ENCODE peak calls at places on chromosome 21, in seven cellular contexts. H is cardiac fibroblast, U is RWPE1, B is hepatocyte, Z is mesothelial cell of epicardium, E is tibial nerve, K is breast epithelium. G is an unnamed sample.

GRCh38 chr21:14850394-14850793 is 214.4 kb downstream of the NRIP1 start:
- DNase-seq in Z (no peak), E (no peak), H (peak; percentile 62), B (no peak), K (no peak), U (no peak), G (no peak)

GRCh38 chr21:28239345-28239744 is 753.3 kb downstream of the LTN1 start:
- DNase-seq in U (no peak), H (peak; percentile 30), Z (no peak), E (no peak), K (peak; percentile 60), B (no peak), G (no peak)

GRCh38 chr21:42407476-42407875 is 3.8 kb downstream of the UBASH3A start:
- DNase-seq in B (no peak), U (no peak), K (no peak), Z (no peak), E (no peak), H (no peak), G (no peak)

GRCh38 chr21:24939288-24939687 is 668.0 kb downstream of the MRPL39 start:
- DNase-seq in K (no peak), H (no peak), U (no peak), Z (no peak), E (no peak), B (no peak), G (no peak)

GRCh38 chr21:42061866-42062542 is 9.1 kb upstream of the UMODL1 start:
- DNase-seq in H (no peak), E (no peak), B (no peak), Z (no peak), U (no peak), K (no peak), G (no peak)

GRCh38 chr21:28636988-28637691 is 355.5 kb downstream of the LTN1 start:
- DNase-seq in Z (no peak), U (peak; percentile 74), K (no peak), E (no peak), B (no peak), H (peak; percentile 94), G (peak; percentile 10)

GRCh38 chr21:37658994-37659458 is 257.2 kb downstream of the KCNJ6 start:
- DNase-seq in B (peak; percentile 58), H (peak; percentile 95), U (peak; percentile 60), Z (no peak), K (peak; percentile 32), E (peak; percentile 49), G (no peak)

GRCh38 chr21:15061284-15061683 is 3.5 kb downstream of the NRIP1 start:
- DNase-seq in B (no peak), K (no peak), H (no peak), U (no peak), Z (no peak), E (no peak), G (no peak)

GRCh38 chr21:41402231-41402630 is 23.8 kb upstream of the MX1 start:
- DNase-seq in Z (no peak), U (no peak), B (no peak), H (no peak), E (no peak), K (no peak), G (no peak)

GRCh38 chr21:15559612-15560011 is 170.2 kb upstream of the USP25 start:
- DNase-seq in U (no peak), E (no peak), H (no peak), B (no peak), Z (no peak), K (no peak), G (no peak)

GRCh38 chr21:27371065-27371464 is 404.2 kb upstream of the ADAMTS5 start:
- DNase-seq in H (no peak), U (no peak), Z (no peak), B (no peak), K (no peak), E (no peak), G (no peak)

GRCh38 chr21:18899261-18899660 is 495.7 kb upstream of the TMPRSS15 start:
- DNase-seq in Z (no peak), H (no peak), B (no peak), K (no peak), U (no peak), E (no peak), G (no peak)

GRCh38 chr21:14752006-14752909 is 206.1 kb upstream of the SAMSN1 start:
- DNase-seq in K (no peak), U (no peak), E (no peak), H (no peak), B (no peak), Z (no peak), G (no peak)

GRCh38 chr21:38965241-38965640 is 159.5 kb downstream of the ETS2 start:
- DNase-seq in K (no peak), E (no peak), U (no peak), H (peak; percentile 51), Z (no peak), B (no peak), G (no peak)

GRCh38 chr21:31609081-31609480 is 50.4 kb upstream of the SOD1 start:
- DNase-seq in H (no peak), B (no peak), K (no peak), U (no peak), Z (no peak), E (no peak), G (no peak)

GRCh38 chr21:34947122-34947534 is 102.0 kb downstream of the RUNX1 start:
- DNase-seq in H (no peak), B (no peak), Z (no peak), K (no peak), U (no peak), E (no peak), G (no peak)

GRCh38 chr21:29078884-29079765 is 5.7 kb upstream of the CCT8 start:
- DNase-seq in U (no peak), B (no peak), E (peak; percentile 40), K (no peak), H (no peak), Z (no peak), G (no peak)

DNA sequence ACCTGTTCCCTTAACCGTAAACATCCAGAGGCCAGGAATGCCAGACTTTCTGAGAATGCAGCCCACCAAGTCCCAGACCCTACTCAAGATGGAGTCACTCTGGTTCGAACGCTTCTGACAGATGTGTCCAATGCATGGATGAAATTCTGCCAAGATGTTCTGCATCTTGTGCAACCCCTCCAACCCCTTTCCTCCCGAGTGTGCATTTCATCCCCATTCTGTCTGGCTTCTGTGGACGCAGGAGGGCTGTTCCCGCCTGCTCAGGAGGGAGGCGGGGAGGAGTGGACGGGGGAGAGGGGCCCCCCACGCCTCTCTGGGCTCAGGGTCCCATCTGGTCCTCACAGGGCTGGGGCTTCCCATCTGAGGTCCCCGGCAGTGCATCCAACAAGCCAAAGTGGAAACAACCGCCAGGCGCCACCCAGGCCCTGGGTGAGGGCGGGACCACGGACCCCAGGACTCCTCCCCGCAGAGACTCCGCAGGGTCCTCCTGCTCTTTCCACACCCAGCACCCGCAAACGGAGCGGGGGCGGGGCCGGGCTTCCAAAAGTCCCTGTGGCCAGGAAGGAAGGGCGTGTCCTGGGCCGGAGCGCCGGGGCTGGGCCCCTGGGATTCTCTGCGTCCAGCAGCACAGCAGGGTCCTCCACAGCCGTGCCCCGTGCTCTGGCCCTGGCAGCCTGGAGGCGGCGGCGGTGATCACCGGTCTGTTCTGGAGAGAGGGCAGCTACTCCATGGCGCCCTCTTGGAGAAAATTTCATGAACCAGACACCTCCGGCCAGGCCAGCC is 27.7 kb upstream of the SUMO3 start:
- DNase-seq in E (peak; percentile 30), H (peak; percentile 60), B (peak; percentile 81), Z (peak; percentile 66), K (peak; percentile 50), U (peak; percentile 63), G (peak; percentile 64)
- TF ChIP-seq CTCF in E (no peak), H (peak; percentile 47), B (peak; percentile 44), Z (no peak), K (no peak), U (peak; percentile 46), G (peak; percentile 19)

DNA sequence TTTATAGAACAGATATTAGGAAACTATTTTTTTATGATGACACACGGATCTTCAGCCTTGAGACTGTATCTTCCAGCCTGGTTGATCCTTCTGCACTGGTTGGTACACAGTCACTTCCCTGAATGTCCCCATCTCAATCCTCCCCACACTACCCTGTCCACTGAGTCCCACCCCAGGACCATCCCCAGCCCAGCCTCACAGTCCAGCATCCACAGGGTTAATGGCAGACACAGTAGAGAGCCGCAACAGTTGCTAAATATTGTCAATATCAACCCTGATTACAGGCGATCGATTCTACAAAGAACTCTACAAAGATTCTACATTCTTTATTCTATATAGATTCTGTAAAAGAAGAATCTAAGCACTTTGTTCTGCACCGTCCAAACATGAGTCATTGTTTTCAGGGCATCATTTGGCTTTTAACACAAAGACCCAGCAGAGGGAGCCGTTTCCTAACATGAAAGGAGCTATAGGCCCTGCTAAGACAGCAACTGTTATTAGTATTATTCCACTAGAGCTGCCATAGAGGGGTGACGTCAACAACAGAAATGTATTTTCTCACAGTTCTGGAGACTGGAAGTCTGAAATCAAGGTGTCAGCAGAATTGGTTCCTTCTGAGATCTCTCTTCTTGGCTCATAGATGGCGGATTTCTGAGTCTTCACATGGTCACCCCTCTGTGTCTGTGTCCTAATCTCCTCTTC is 30.1 kb upstream of the IFNAR2 start:
- DNase-seq in B (peak; percentile 95), H (peak; percentile 97), Z (peak; percentile 79), K (peak; percentile 80), U (peak; percentile 85), E (peak; percentile 98), G (peak; percentile 76)
- TF ChIP-seq CTCF in B (peak; percentile 96), H (peak; percentile 68), Z (peak; percentile 50), K (peak; percentile 76), U (peak; percentile 79), E (peak; percentile 89), G (peak; percentile 35)

GRCh38 chr21:44301093-44301492 is 1.2 kb downstream of the PFKL start:
- DNase-seq in K (no peak), E (no peak), H (no peak), B (no peak), U (no peak), Z (no peak), G (no peak)

GRCh38 chr21:44300262-44300959 is 558 bp downstream of the PFKL start:
- DNase-seq in K (peak; percentile 58), E (peak; percentile 58), B (peak; percentile 88), U (peak; percentile 67), Z (peak; percentile 73), H (peak; percentile 40), G (peak; percentile 67)

GRCh38 chr21:44304041-44304738 is 4.3 kb downstream of the PFKL start:
- DNase-seq in U (no peak), B (no peak), H (no peak), Z (no peak), E (no peak), K (no peak), G (no peak)

GRCh38 chr21:44303490-44303981 is 3.7 kb downstream of the PFKL start:
- DNase-seq in Z (no peak), U (no peak), B (peak; percentile 84), E (no peak), H (no peak), K (no peak), G (peak; percentile 67)

GRCh38 chr21:44301961-44302406 is 2.1 kb downstream of the PFKL start:
- DNase-seq in Z (no peak), H (no peak), K (no peak), B (no peak), U (no peak), E (no peak), G (no peak)
- TF ChIP-seq CTCF in Z (no peak), H (no peak), K (no peak), B (no peak), U (no peak), E (no peak), G (no peak)

DNA sequence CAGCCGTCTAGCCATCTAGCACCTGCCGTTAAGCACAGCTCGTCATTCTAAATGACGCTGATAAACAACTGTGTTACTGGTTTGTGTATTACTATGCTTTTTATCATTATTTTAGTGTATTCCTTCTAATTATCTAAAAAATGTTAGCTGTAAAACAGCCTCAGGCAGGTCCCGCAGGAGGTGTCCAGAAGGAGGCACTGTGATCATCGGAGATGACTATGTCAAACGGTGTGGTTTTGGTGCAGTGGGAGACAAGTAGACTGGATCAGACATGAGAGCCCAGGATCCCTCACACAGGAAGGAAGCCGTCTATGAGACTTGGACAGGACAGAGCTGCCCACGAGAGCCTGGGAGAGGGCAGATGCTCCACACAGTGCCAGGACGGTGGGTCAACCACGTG is 55.3 kb upstream of the COL6A1 start:
- DNase-seq in H (peak; percentile 28), E (no peak), B (no peak), K (no peak), Z (no peak), U (no peak), G (no peak)
- TF ChIP-seq CTCF in H (peak; percentile 28), E (no peak), B (peak; percentile 10), K (no peak), Z (no peak), U (no peak), G (no peak)

G was measured in Calu3.